ENCODE peak calls at places on chromosomes 5 and 9, in nine cellular contexts. P, X, J, Z, Q, A, M, K and E are unnamed samples.

GRCh38 chr9:95989304-95989703 is 113.8 kb downstream of the ERCC6L2 start:
- DNase-seq in P (no peak), X (peak), J (no peak), Z (no peak), Q (no peak), A (no peak), M (no peak), K (no peak), E (no peak)

GRCh38 chr5:147437161-147437596 is 72.7 kb downstream of the DPYSL3 start:
- DNase-seq in P (no peak), X (no peak), J (no peak), Z (no peak), Q (no peak), A (no peak), M (no peak), K (no peak), E (no peak)

GRCh38 chr5:134188092-134188491 is 11.3 kb upstream of the SKP1 start:
- DNase-seq in P (no peak), X (no peak), J (no peak), Z (no peak), Q (no peak), A (no peak), M (no peak), K (no peak), E (no peak)

GRCh38 chr5:180291234-180291940 is 496 bp downstream of the MAPK9 start:
- DNase-seq in P (no peak), X (peak), J (no peak), Z (peak), Q (peak), A (no peak), M (no peak), K (peak), E (peak)

GRCh38 chr5:1594336-1595106 is 70.8 kb upstream of the LPCAT1 start:
- DNase-seq in P (peak), X (peak), J (peak), Z (peak), Q (no peak), A (peak), M (peak), K (peak), E (peak)

GRCh38 chr5:36664762-36665161 is 58.4 kb downstream of the SLC1A3 start:
- DNase-seq in P (no peak), X (no peak), J (no peak), Z (peak), Q (no peak), A (peak), M (no peak), K (peak), E (no peak)

GRCh38 chr5:177004961-177005360 is 1.6 kb downstream of the UIMC1 start:
- DNase-seq in P (no peak), X (no peak), J (no peak), Z (no peak), Q (no peak), A (no peak), M (no peak), K (no peak), E (no peak)

GRCh38 chr9:18194316-18194715 is 279.6 kb upstream of the ADAMTSL1 start:
- DNase-seq in P (no peak), X (peak), J (no peak), Z (no peak), Q (no peak), A (no peak), M (no peak), K (peak), E (no peak)

GRCh38 chr5:1709186-1709803 is 90.3 kb downstream of the MRPL36 start:
- DNase-seq in P (no peak), X (no peak), J (no peak), Z (no peak), Q (no peak), A (no peak), M (no peak), K (peak), E (no peak)

GRCh38 chr5:171188016-171188415 is 121.0 kb upstream of the TLX3 start:
- DNase-seq in P (no peak), X (no peak), J (no peak), Z (no peak), Q (no peak), A (peak), M (no peak), K (no peak), E (no peak)

GRCh38 chr5:175686396-175686795 is 28.5 kb downstream of the HRH2 start:
- DNase-seq in P (no peak), X (no peak), J (no peak), Z (no peak), Q (no peak), A (no peak), M (no peak), K (no peak), E (no peak)

GRCh38 chr5:57937501-57937900 is 454.9 kb upstream of the ACTBL2 start:
- DNase-seq in P (no peak), X (peak), J (no peak), Z (no peak), Q (no peak), A (no peak), M (no peak), K (no peak), E (no peak)

GRCh38 chr9:77912895-77913693 is 118.5 kb downstream of the GNAQ start:
- DNase-seq in P (no peak), X (peak), J (no peak), Z (no peak), Q (no peak), A (peak), M (no peak), K (no peak), E (no peak)

GRCh38 chr9:21801683-21802417 is 586 bp upstream of the MTAP start:
- DNase-seq in P (no peak), X (peak), J (no peak), Z (peak), Q (peak), A (peak), M (peak), K (peak), E (peak)

GRCh38 chr5:18281947-18282557 is 647.8 kb downstream of the TAF11L14 start:
- DNase-seq in P (no peak), X (peak), J (peak), Z (no peak), Q (peak), A (peak), M (no peak), K (peak), E (no peak)

GRCh38 chr5:95779611-95780010 is 42.9 kb downstream of the GLRX start:
- DNase-seq in P (no peak), X (peak), J (no peak), Z (no peak), Q (no peak), A (no peak), M (no peak), K (no peak), E (no peak)

GRCh38 chr5:55004728-55005127 is 19.3 kb upstream of the GZMK start:
- DNase-seq in P (no peak), X (peak), J (no peak), Z (no peak), Q (no peak), A (no peak), M (no peak), K (no peak), E (no peak)

GRCh38 chr5:116739648-116740047 is 165.0 kb upstream of the SEMA6A start:
- DNase-seq in P (no peak), X (no peak), J (no peak), Z (no peak), Q (peak), A (no peak), M (no peak), K (no peak), E (no peak)

GRCh38 chr5:61401726-61402125 is 69.7 kb downstream of the ZSWIM6 start:
- DNase-seq in P (no peak), X (peak), J (no peak), Z (no peak), Q (no peak), A (no peak), M (no peak), K (peak), E (no peak)

GRCh38 chr5:178387856-178388190 is 155.2 kb upstream of the PHYKPL start:
- DNase-seq in P (no peak), X (no peak), J (no peak), Z (no peak), Q (no peak), A (no peak), M (peak), K (no peak), E (no peak)

GRCh38 chr5:144370273-144370672 is 199.6 kb downstream of the KCTD16 start:
- DNase-seq in P (no peak), X (no peak), J (no peak), Z (peak), Q (no peak), A (peak), M (no peak), K (no peak), E (no peak)

GRCh38 chr5:13478831-13479465 is 465.5 kb downstream of the DNAH5 start:
- DNase-seq in P (no peak), X (peak), J (peak), Z (peak), Q (peak), A (peak), M (no peak), K (peak), E (no peak)

GRCh38 chr5:59119480-59119879 is 536.6 kb downstream of the RAB3C start:
- DNase-seq in P (no peak), X (no peak), J (no peak), Z (no peak), Q (no peak), A (no peak), M (no peak), K (no peak), E (no peak)

GRCh38 chr9:13110766-13111400 is 168.6 kb downstream of the MPDZ start:
- DNase-seq in P (no peak), X (peak), J (no peak), Z (peak), Q (no peak), A (no peak), M (no peak), K (no peak), E (no peak)

GRCh38 chr5:128669803-128670202 is 131.8 kb upstream of the FBN2 start:
- DNase-seq in P (no peak), X (peak), J (peak), Z (no peak), Q (peak), A (no peak), M (no peak), K (no peak), E (no peak)

GRCh38 chr5:115542651-115543364 is 1.8 kb downstream of the FEM1C start:
- DNase-seq in P (no peak), X (no peak), J (no peak), Z (no peak), Q (no peak), A (no peak), M (no peak), K (no peak), E (no peak)

GRCh38 chr5:143061161-143061945 is 291.2 kb downstream of the ARHGAP26 start:
- DNase-seq in P (no peak), X (peak), J (no peak), Z (no peak), Q (no peak), A (no peak), M (no peak), K (no peak), E (no peak)

GRCh38 chr5:178831049-178831448 is 28.7 kb upstream of the ZNF354B start:
- DNase-seq in P (no peak), X (no peak), J (no peak), Z (no peak), Q (no peak), A (no peak), M (no peak), K (peak), E (no peak)